ENCODE peak calls at places on chromosomes 11 and 22, in eight cellular contexts. G, L, E, S, A, F, K and C are unnamed samples.

GRCh38 chr11:64086263-64086938 is 50.7 kb downstream of the FLRT1 start:
- DNase-seq in S (peak), L (no peak), F (no peak), E (no peak), K (no peak), G (no peak), A (no peak), C (no peak)

GRCh38 chr11:104661901-104662300 is 236.4 kb downstream of the CASP12 start:
- DNase-seq in A (peak), S (no peak), E (no peak), G (no peak), L (no peak), F (no peak), K (no peak), C (no peak)

GRCh38 chr11:29432719-29433325 is 584.0 kb downstream of the KCNA4 start:
- DNase-seq in G (no peak), L (no peak), A (no peak), S (no peak), F (no peak), E (peak), K (no peak), C (no peak)

GRCh38 chr22:44366372-44367310 is 53.9 kb upstream of the SHISAL1 start:
- DNase-seq in E (no peak), L (no peak), K (no peak), A (no peak), G (no peak), F (no peak), S (no peak), C (no peak)

GRCh38 chr11:765025-765801 is 12.1 kb downstream of the GATD1 start:
- DNase-seq in K (no peak), E (peak), S (peak), A (no peak), F (peak), G (peak), L (peak), C (no peak)

GRCh38 chr11:64879226-64879900 is 942 bp upstream of the EHD1 start:
- DNase-seq in G (no peak), S (peak), F (no peak), K (no peak), A (no peak), L (no peak), E (no peak), C (no peak)

GRCh38 chr22:35430897-35431322 is 31.0 kb downstream of the MCM5 start:
- DNase-seq in F (peak), K (peak), G (peak), A (peak), L (peak), S (peak), E (peak), C (peak)

GRCh38 chr11:134478176-134478575 is 66.1 kb upstream of the B3GAT1 start:
- DNase-seq in K (no peak), A (no peak), L (no peak), G (no peak), S (no peak), E (no peak), F (no peak), C (no peak)

GRCh38 chr11:68354181-68354872 is 41.9 kb downstream of the LRP5 start:
- DNase-seq in F (no peak), L (peak), S (peak), G (no peak), K (no peak), E (peak), A (peak), C (peak)

GRCh38 chr11:19093976-19094375 is 23.0 kb upstream of the ZDHHC13 start:
- DNase-seq in F (no peak), E (peak), L (peak), S (no peak), K (no peak), A (no peak), G (no peak), C (no peak)

GRCh38 chr11:71498091-71498490 is 29.0 kb upstream of the KRTAP5-7 start:
- DNase-seq in K (no peak), L (no peak), G (no peak), F (no peak), E (no peak), S (no peak), A (no peak), C (no peak)